ENCODE peak calls at places on chromosomes 13 and 19, in seven cellular contexts. S is transverse colon, Q is Panc1, H is HepG2, K is K562, A is suprapubic skin, V is stomach. N is an unnamed sample.

GRCh38 chr13:45162821-45163220 is 38.0 kb downstream of the KCTD4 start:
- DNase-seq in K (no peak), H (no peak), S (no peak), A (no peak), Q (peak), V (no peak), N (no peak)

GRCh38 chr13:46183018-46183940 is 1.3 kb upstream of the LCP1 start:
- DNase-seq in S (no peak), Q (no peak), H (no peak), V (no peak), K (no peak), A (no peak), N (peak)

GRCh38 chr13:51923983-51924539 is 62.3 kb downstream of the CCDC70 start:
- DNase-seq in Q (no peak), A (peak), H (peak), K (peak), S (no peak), V (peak), N (no peak)

GRCh38 chr19:47598407-47599349 is 10.3 kb upstream of the BICRA start:
- DNase-seq in S (peak), H (peak), A (no peak), K (no peak), Q (peak), V (peak), N (no peak)

GRCh38 chr13:20190481-20191310 is 2.0 kb downstream of the GJB2 start:
- DNase-seq in S (no peak), Q (no peak), A (no peak), K (no peak), V (no peak), H (no peak), N (no peak)

GRCh38 chr19:10565028-10565566 is 713 bp downstream of the KRI1 start:
- DNase-seq in K (peak), V (peak), H (no peak), S (peak), A (no peak), Q (no peak), N (no peak)

GRCh38 chr19:38849746-38850230 is at the start of gene HNRNPL:
- DNase-seq in H (no peak), S (peak), Q (no peak), A (peak), V (peak), K (peak), N (peak)

GRCh38 chr13:34145061-34145460 is 327.1 kb downstream of the RFC3 start:
- DNase-seq in A (no peak), S (no peak), H (no peak), V (no peak), K (no peak), Q (no peak), N (no peak)

GRCh38 chr13:111791131-111791530 is 275.8 kb upstream of the SOX1 start:
- DNase-seq in A (no peak), V (no peak), S (no peak), K (no peak), Q (no peak), H (no peak), N (no peak)

GRCh38 chr19:17775991-17776803 is 18.7 kb upstream of the B3GNT3 start:
- DNase-seq in K (no peak), H (no peak), V (no peak), A (no peak), S (no peak), Q (no peak), N (peak)

GRCh38 chr19:34375598-34375997 is 10.6 kb downstream of the GPI start:
- DNase-seq in Q (no peak), H (no peak), V (no peak), S (no peak), A (no peak), K (no peak), N (no peak)

GRCh38 chr13:28320884-28321574 is 173.9 kb downstream of the FLT1 start:
- DNase-seq in Q (no peak), S (no peak), H (peak), A (no peak), K (no peak), V (no peak), N (no peak)

GRCh38 chr13:114136576-114136975 is 4.2 kb upstream of the RASA3 start:
- DNase-seq in K (no peak), V (no peak), A (no peak), Q (no peak), S (no peak), H (no peak), N (peak)

GRCh38 chr13:30616927-30617314 is 799 bp upstream of the USPL1 start:
- DNase-seq in A (peak), Q (peak), S (peak), V (peak), K (peak), H (peak), N (no peak)

GRCh38 chr19:17448190-17448967 is at the start of gene TMEM221:
- DNase-seq in V (peak), K (peak), A (no peak), Q (no peak), H (no peak), S (peak), N (peak)

GRCh38 chr13:112605531-112605990 is 17.6 kb upstream of the TUBGCP3 start:
- DNase-seq in S (no peak), Q (no peak), A (no peak), K (no peak), H (no peak), V (no peak), N (peak)

GRCh38 chr19:38168632-38169031 is 55.4 kb downstream of the DPF1 start:
- DNase-seq in A (no peak), Q (no peak), V (no peak), K (no peak), S (no peak), H (no peak), N (no peak)

GRCh38 chr13:24709186-24709913 is 29.1 kb downstream of the ATP12A start:
- DNase-seq in H (no peak), S (peak), Q (no peak), V (peak), K (no peak), A (no peak), N (no peak)

GRCh38 chr19:36225219-36225892 is 10.4 kb downstream of the ZNF146 start:
- DNase-seq in H (no peak), V (no peak), S (no peak), K (no peak), Q (no peak), A (no peak), N (no peak)

GRCh38 chr19:31470229-31470939 is 121.1 kb upstream of the TSHZ3 start:
- DNase-seq in H (no peak), K (no peak), Q (no peak), V (no peak), A (no peak), S (no peak), N (no peak)

GRCh38 chr13:102191951-102192461 is 209.8 kb downstream of the FGF14 start:
- DNase-seq in V (no peak), S (no peak), A (no peak), Q (no peak), H (no peak), K (no peak), N (no peak)

GRCh38 chr19:45187421-45188100 is 9.0 kb downstream of the BLOC1S3 start:
- DNase-seq in S (no peak), V (no peak), H (peak), K (peak), A (no peak), Q (no peak), N (no peak)

GRCh38 chr19:36627057-36627456 is 21.9 kb downstream of the ZNF382 start:
- DNase-seq in V (no peak), A (no peak), H (no peak), Q (no peak), K (no peak), S (no peak), N (no peak)

GRCh38 chr19:14146789-14147216 is 10.4 kb upstream of the ASF1B start:
- DNase-seq in V (no peak), K (no peak), H (no peak), Q (no peak), A (no peak), S (no peak), N (no peak)

GRCh38 chr19:43560687-43561086 is 14.6 kb downstream of the XRCC1 start:
- DNase-seq in A (no peak), Q (no peak), K (peak), V (no peak), S (no peak), H (peak), N (peak)

GRCh38 chr19:46746281-46746965 is at the start of gene STRN4:
- DNase-seq in K (peak), H (no peak), S (peak), Q (no peak), V (peak), A (no peak), N (peak)

GRCh38 chr13:27125357-27126282 is 46.0 kb downstream of the USP12 start:
- DNase-seq in K (peak), Q (no peak), H (peak), V (no peak), A (no peak), S (no peak), N (no peak)

GRCh38 chr19:47273313-47274070 is 1.2 kb upstream of the INAFM1 start:
- DNase-seq in Q (no peak), A (peak), S (peak), K (peak), V (peak), H (peak), N (peak)

GRCh38 chr13:110334256-110334655 is 27.2 kb downstream of the COL4A2 start:
- DNase-seq in S (no peak), H (no peak), K (no peak), V (no peak), Q (no peak), A (no peak), N (no peak)

GRCh38 chr19:11268783-11269267 is 6.5 kb upstream of the DOCK6 start:
- DNase-seq in K (peak), V (peak), H (peak), S (peak), A (no peak), Q (no peak), N (peak)

DNA sequence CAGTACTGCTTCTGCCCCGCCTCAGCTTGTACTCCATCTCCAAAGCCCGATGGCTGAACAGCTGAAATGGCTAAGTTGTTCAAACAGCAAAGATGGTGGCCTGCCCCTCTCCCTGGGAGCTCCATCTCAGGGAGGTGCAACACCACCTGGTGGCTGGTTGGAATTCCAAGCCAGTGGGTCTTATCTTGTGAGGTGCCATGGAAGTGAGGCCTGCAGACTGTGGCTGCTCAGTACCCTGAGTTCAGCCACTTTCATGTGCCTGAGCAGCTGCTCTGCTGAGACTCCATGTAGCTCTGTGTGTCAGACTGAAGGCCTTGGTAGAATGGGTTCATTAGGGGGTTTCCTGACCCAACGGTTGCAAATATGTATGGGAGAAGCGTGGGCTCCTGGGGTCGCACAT is 67.3 kb upstream of the SPRY2 start:
- DNase-seq in H (no peak), Q (no peak), A (no peak), S (no peak), V (no peak), K (no peak), N (no peak)
- TF ChIP-seq CTCF in H (peak), Q (peak), A (no peak), S (no peak), V (no peak), K (peak), N (no peak)

GRCh38 chr19:5865772-5866171 is 4.6 kb downstream of the FUT5 start:
- DNase-seq in K (no peak), Q (no peak), V (no peak), H (no peak), A (no peak), S (no peak), N (no peak)

GRCh38 chr19:5867201-5868136 is 2.9 kb downstream of the FUT5 start:
- DNase-seq in Q (no peak), S (no peak), A (no peak), K (no peak), V (no peak), H (no peak), N (no peak)

GRCh38 chr19:5873617-5874199 is 3.4 kb upstream of the FUT5 start:
- DNase-seq in A (no peak), K (no peak), S (no peak), V (no peak), H (no peak), Q (no peak), N (no peak)

DNA sequence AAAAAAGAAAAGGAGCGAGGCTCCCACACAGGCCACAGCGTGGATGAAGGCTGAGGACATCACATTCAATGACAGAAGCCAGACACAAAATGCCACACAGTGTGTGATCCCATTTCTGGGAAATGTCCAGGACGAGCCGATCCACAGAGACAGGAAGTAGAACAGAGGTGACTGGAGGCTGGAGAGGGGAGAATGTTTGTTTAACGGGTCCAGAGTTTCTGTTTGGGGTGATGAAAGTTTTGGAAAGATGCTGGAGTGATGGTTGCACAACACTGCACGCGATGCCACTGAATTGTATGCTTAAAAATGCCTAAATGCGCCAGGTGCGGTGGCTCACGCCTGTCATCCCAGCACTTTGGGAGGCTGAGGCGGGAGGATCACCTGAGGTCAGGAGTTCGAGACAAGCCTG is 650 bp upstream of the FUT5 start:
- DNase-seq in A (no peak), Q (no peak), S (no peak), V (no peak), H (peak), K (no peak), N (no peak)
- TF ChIP-seq POLR2AphosphoS5 in A (no peak), Q (no peak), S (peak), V (peak), H (peak), K (no peak), N (no peak)

GRCh38 chr19:2543463-2544442 is 67.8 kb downstream of the GADD45B start:
- DNase-seq in K (peak), V (peak), S (peak), Q (no peak), H (peak), A (peak), N (peak)

GRCh38 chr19:2540251-2540645 is 64.3 kb downstream of the GADD45B start:
- DNase-seq in V (no peak), Q (no peak), S (no peak), K (no peak), H (no peak), A (no peak), N (peak)

GRCh38 chr19:2542341-2543069 is 66.6 kb downstream of the GADD45B start:
- DNase-seq in Q (no peak), H (peak), S (peak), V (no peak), A (no peak), K (no peak), N (peak)

GRCh38 chr19:2538096-2538757 is 62.3 kb downstream of the GADD45B start:
- DNase-seq in H (no peak), K (no peak), A (no peak), V (no peak), Q (no peak), S (no peak), N (no peak)

DNA sequence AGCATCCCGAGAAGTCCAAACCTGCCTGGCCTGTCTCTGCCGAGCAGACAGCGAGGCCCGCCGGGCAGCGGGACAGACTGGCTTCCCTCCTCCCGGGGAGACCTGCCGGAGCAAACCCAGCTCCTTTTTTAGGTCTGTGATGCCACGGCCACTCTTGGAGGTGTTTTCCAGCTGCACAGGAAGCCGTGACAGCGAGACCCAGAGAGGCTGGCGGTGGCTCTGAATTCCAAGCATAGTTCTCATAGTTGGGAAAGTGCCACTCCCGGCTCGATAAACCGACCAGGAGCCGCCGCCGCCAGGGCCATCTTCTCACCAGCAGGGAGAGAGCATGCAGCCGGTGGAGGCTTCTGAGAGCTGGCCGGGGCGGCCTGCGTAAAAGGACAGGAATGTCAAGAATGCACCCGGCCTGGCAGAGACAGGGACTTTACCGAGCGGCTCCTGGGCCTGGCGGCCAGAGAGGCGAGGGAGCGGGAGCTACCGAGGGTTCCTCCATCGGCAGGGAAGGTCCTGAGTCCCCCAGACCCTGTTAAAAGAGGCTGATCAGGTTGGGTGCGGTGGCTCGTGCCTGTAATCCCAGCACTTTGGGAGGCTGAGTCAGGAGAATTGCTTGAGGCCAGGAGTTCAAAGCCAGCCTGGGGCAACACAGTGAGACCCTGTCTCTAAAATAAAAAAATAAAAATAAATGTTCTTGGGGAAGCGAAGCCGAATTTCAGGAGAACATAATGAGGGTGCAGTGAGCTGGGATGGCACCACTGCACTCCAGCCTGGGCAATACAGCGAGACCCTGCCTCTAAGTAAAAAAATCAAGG is 64.9 kb downstream of the GADD45B start:
- DNase-seq in A (peak), H (peak), Q (no peak), K (no peak), V (peak), S (peak), N (peak)
- TF ChIP-seq CTCF in A (no peak), H (peak), Q (no peak), K (no peak), V (no peak), S (peak), N (no peak)

DNA sequence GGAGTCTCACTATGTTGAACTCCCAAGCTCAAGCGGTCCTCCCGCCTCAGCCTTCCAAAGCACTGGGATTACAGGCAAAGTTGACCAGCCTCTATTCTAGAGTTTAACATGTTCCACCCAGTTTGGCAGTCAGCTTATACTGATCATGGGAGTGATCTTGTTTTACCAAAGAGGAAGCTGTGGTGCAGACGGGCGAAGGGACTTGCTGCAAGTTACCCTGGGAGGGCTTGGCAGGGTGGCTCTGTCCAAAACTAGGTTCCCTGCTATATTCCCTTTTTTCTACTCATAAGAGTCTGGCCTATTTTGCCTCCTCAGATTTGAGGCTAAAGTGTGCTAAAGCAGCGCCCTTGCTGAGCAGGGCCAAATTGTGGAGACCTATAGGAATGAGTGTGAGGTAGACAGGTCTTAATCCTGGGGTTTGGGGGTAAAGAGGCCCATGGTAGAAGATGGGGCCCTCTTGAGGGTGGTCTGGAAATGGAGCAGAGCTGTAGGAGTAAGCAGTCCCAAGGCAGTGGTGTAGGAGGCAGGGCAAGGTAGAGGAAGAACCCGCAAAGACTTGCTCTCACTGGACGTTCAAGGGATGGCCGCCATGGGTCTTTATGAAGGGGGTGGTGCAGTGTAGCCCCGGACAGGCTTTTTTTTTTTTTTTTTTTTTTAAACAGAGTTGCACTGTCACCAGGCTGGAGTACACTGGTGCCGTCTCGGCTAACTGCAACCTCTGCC is 3.3 kb downstream of the RPS19 start:
- DNase-seq in K (no peak), H (no peak), A (no peak), S (no peak), Q (no peak), V (no peak), N (no peak)
- TF ChIP-seq POLR2AphosphoS5 in K (peak), H (peak), A (no peak), S (no peak), Q (no peak), V (no peak), N (no peak)

GRCh38 chr13:104206450-104207044 is 1140.3 kb upstream of the SLC10A2 start:
- DNase-seq in H (no peak), A (no peak), K (no peak), Q (no peak), S (no peak), V (no peak), N (no peak)

GRCh38 chr13:104198811-104199210 is 1132.6 kb upstream of the SLC10A2 start:
- DNase-seq in V (no peak), Q (no peak), S (no peak), H (no peak), A (no peak), K (no peak), N (no peak)

DNA sequence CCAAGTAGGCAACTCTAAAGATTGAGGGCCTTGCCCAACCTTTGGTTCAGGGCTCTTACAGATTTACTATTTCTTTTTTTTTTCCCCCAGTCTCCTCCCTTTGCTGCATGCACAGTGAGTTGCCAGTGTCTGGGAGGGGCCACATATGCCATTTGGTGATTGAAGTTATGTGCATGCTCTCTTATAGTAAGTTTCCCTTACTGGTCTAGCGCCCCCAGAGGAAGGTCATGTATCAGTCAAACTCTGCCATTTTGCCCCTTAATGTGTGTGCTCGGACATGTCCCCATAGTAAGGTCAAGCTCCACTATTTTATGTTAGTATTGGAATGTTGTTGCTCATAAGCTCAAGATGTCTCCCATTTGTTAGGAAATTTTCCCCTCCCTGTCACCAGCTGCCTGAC is 1138.0 kb upstream of the SLC10A2 start:
- DNase-seq in K (no peak), H (no peak), A (no peak), V (no peak), S (no peak), Q (no peak), N (no peak)
- TF ChIP-seq CTCF in K (peak), H (no peak), A (no peak), V (no peak), S (no peak), Q (no peak), N (no peak)

GRCh38 chr19:794989-795658 is 2.1 kb upstream of the PTBP1 start:
- DNase-seq in H (no peak), V (no peak), K (no peak), S (no peak), Q (no peak), A (no peak), N (no peak)
- TF ChIP-seq POLR2AphosphoS5 in H (no peak), V (no peak), K (no peak), S (no peak), Q (no peak), A (no peak), N (peak)

N was measured in spleen.